ENCODE peak calls at places on chromosome 3, in six cellular contexts. I is cardiac fibroblast, Q is left lung, T is MM.1S, N is OCI-LY7, F is dorsolateral prefrontal cortex. P is an unnamed sample.

GRCh38 chr3:65391068-65391467 is 647.6 kb downstream of the MAGI1 start:
- DNase-seq in I (no peak), Q (no peak), T (no peak), N (no peak), F (no peak), P (no peak)

GRCh38 chr3:13235079-13235478 is 161.8 kb upstream of the IQSEC1 start:
- DNase-seq in I (no peak), Q (peak), T (no peak), N (peak), F (no peak), P (no peak)

GRCh38 chr3:194584866-194585265 is 48.4 kb downstream of the TMEM44 start:
- DNase-seq in I (peak), Q (no peak), T (no peak), N (no peak), F (no peak), P (no peak)

GRCh38 chr3:58568572-58569286 is 8.5 kb downstream of the FAM107A start:
- DNase-seq in I (peak), Q (peak), T (peak), N (peak), F (peak), P (peak)

GRCh38 chr3:73060302-73060723 is 1.1 kb upstream of the EBLN2 start:
- DNase-seq in I (peak), Q (no peak), T (no peak), N (no peak), F (no peak), P (no peak)

GRCh38 chr3:134709563-134710312 is 58.9 kb upstream of the KY start:
- DNase-seq in I (peak), Q (no peak), T (no peak), N (no peak), F (no peak), P (no peak)

GRCh38 chr3:122484985-122485384 is 29.8 kb downstream of the KPNA1 start:
- DNase-seq in I (peak), Q (no peak), T (no peak), N (no peak), F (no peak), P (no peak)

GRCh38 chr3:161265916-161266571 is 44.9 kb downstream of the NMD3 start:
- DNase-seq in I (peak), Q (no peak), T (no peak), N (no peak), F (no peak), P (no peak)

GRCh38 chr3:174725303-174725702 is 133.8 kb upstream of the NAALADL2 start:
- DNase-seq in I (no peak), Q (no peak), T (no peak), N (no peak), F (no peak), P (no peak)

GRCh38 chr3:53675942-53676341 is 170.3 kb downstream of the CHDH start:
- DNase-seq in I (no peak), Q (no peak), T (no peak), N (no peak), F (no peak), P (no peak)

GRCh38 chr3:188152660-188153497 is 1.1 kb upstream of the LPP start:
- DNase-seq in I (peak), Q (peak), T (no peak), N (peak), F (no peak), P (no peak)

GRCh38 chr3:57757642-57758297 is 1.7 kb downstream of the SLMAP start:
- DNase-seq in I (peak), Q (no peak), T (no peak), N (peak), F (no peak), P (no peak)

GRCh38 chr3:151034303-151034702 is 51.2 kb upstream of the MED12L start:
- DNase-seq in I (no peak), Q (no peak), T (no peak), N (no peak), F (no peak), P (no peak)

GRCh38 chr3:79517766-79518413 is 249.9 kb downstream of the ROBO1 start:
- DNase-seq in I (peak), Q (no peak), T (no peak), N (peak), F (no peak), P (no peak)

GRCh38 chr3:179455954-179456353 is 4.7 kb upstream of the GNB4 start:
- DNase-seq in I (peak), Q (no peak), T (no peak), N (no peak), F (no peak), P (no peak)

GRCh38 chr3:53617893-53618523 is 123.6 kb downstream of the CACNA1D start:
- DNase-seq in I (no peak), Q (no peak), T (no peak), N (no peak), F (no peak), P (no peak)

GRCh38 chr3:45560270-45561020 is 34.1 kb upstream of the LIMD1 start:
- DNase-seq in I (peak), Q (no peak), T (no peak), N (no peak), F (no peak), P (no peak)

GRCh38 chr3:184073621-184074020 is 20.8 kb downstream of the HTR3C start:
- DNase-seq in I (no peak), Q (no peak), T (no peak), N (no peak), F (no peak), P (no peak)

GRCh38 chr3:61417352-61417751 is 144.0 kb upstream of the PTPRG start:
- DNase-seq in I (peak), Q (no peak), T (no peak), N (no peak), F (no peak), P (no peak)

GRCh38 chr3:13353936-13354542 is 66.1 kb downstream of the NUP210 start:
- DNase-seq in I (peak), Q (peak), T (no peak), N (no peak), F (no peak), P (no peak)

GRCh38 chr3:102081587-102082289 is 232.4 kb downstream of the NFKBIZ start:
- DNase-seq in I (peak), Q (no peak), T (no peak), N (no peak), F (no peak), P (no peak)

GRCh38 chr3:52202384-52203077 is 4.6 kb downstream of the ALAS1 start:
- DNase-seq in I (no peak), Q (peak), T (no peak), N (no peak), F (no peak), P (no peak)
- H3K4me3 ChIP-seq in I (no peak), Q (no peak), T (no peak), N (no peak), F (no peak), P (no peak)

DNA sequence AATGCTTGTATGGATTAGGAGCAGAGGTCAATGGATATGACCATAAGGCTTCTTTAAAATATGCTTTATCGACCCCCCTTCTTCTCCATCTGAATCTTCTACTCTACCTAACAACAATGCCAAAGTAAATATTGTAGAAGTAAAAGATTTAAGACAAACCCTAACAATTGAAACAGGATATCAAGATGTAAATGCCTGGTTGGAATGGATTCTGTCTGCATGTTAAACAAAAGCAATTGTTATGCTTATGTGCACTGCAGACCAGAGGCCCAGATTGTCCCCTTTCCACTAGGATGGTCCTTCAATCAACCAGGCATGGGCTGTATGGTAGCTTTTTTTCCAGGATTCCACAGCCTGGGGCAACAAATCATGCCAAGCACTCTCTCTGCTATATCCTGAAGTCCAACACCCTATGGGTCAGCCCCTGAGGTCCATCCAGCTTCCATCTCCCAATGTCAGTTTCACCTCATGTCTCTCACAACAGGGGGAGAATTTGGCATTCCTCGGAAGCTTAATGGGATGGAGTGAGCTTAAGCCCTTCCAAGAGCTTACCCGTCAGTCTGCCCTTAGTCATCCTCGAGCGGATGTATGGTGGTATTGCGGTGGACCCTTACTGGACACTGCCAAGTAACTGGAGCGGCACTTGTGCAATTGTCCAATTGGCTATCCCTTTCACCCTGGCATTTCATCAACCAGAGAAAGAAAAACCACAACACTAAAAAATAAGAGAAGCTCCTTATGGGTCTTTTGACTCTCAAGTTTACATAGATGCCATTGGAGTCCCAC is 36.1 kb downstream of the ZNF589 start:
- DNase-seq in I (no peak), Q (no peak), T (no peak), N (no peak), F (no peak), P (no peak)
- H3K4me3 ChIP-seq in I (no peak), Q (no peak), T (no peak), N (no peak), F (no peak), P (no peak)

GRCh38 chr3:29282431-29283296 is 1.8 kb downstream of the RBMS3 start:
- DNase-seq in I (peak), Q (no peak), T (no peak), N (no peak), F (no peak), P (no peak)
- H3K4me3 ChIP-seq in I (peak), Q (peak), T (no peak), N (peak), F (peak), P (no peak)

GRCh38 chr3:104715972-104716371 is 650.7 kb upstream of the ALCAM start:
- DNase-seq in I (no peak), Q (no peak), T (no peak), N (no peak), F (no peak), P (no peak)

GRCh38 chr3:104723000-104723399 is 643.7 kb upstream of the ALCAM start:
- DNase-seq in I (no peak), Q (no peak), T (no peak), N (no peak), F (no peak), P (no peak)

GRCh38 chr3:104717828-104718196 is 648.9 kb upstream of the ALCAM start:
- DNase-seq in I (peak), Q (no peak), T (no peak), N (peak), F (no peak), P (no peak)
- H3K4me3 ChIP-seq in I (no peak), Q (no peak), T (no peak), N (peak), F (no peak), P (no peak)